ENCODE peak calls at places on chromosome 14, in seven cellular contexts. K is AG10803, O is upper lobe of left lung, L is A549, S is GM23338, I is psoas muscle, C is astrocyte of the cerebellum. A is an unnamed sample.

GRCh38 chr14:104827173-104828055 is 26.5 kb downstream of the ZBTB42 start:
- DNase-seq in S (peak; percentile 95), L (peak; percentile 76), O (peak; percentile 55), C (no peak), K (peak; percentile 24), I (no peak), A (no peak)

GRCh38 chr14:92677955-92678354 is 70.5 kb downstream of the LGMN start:
- DNase-seq in I (no peak), K (no peak), L (no peak), O (no peak), S (no peak), C (no peak), A (no peak)

GRCh38 chr14:105494606-105494929 is 3.5 kb downstream of the TEDC1 start:
- DNase-seq in L (no peak), S (no peak), I (no peak), K (no peak), O (no peak), C (no peak), A (no peak)

GRCh38 chr14:84254205-84254788 is 1275.6 kb upstream of the FLRT2 start:
- DNase-seq in O (no peak), K (no peak), S (peak; percentile 34), L (no peak), C (no peak), I (no peak), A (no peak)

GRCh38 chr14:66284346-66284745 is 201.8 kb upstream of the CCDC196 start:
- DNase-seq in I (no peak), O (no peak), S (no peak), L (peak; percentile 41), K (peak; percentile 25), C (no peak), A (peak; percentile 22)

GRCh38 chr14:86388216-86388615 is 858.3 kb downstream of the FLRT2 start:
- DNase-seq in C (no peak), I (no peak), O (no peak), K (no peak), S (no peak), L (no peak), A (no peak)

GRCh38 chr14:88521818-88522217 is 33.0 kb downstream of the PTPN21 start:
- DNase-seq in K (peak; percentile 17), O (no peak), S (no peak), C (no peak), I (no peak), L (no peak), A (no peak)

GRCh38 chr14:90578283-90578985 is 181.6 kb downstream of the CALM1 start:
- DNase-seq in S (no peak), L (no peak), C (no peak), I (peak; percentile 60), O (no peak), K (no peak), A (no peak)

GRCh38 chr14:45083622-45083978 is 316 bp upstream of the PRPF39 start:
- DNase-seq in L (no peak), C (no peak), O (no peak), S (no peak), K (no peak), I (no peak), A (no peak)

GRCh38 chr14:52802597-52802996 is 11.2 kb upstream of the GNPNAT1 start:
- DNase-seq in C (no peak), I (no peak), O (no peak), K (peak; percentile 55), S (no peak), L (peak; percentile 31), A (no peak)

GRCh38 chr14:38208825-38209562 is 1.3 kb downstream of the SSTR1 start:
- DNase-seq in K (peak; percentile 83), S (peak; percentile 70), I (peak; percentile 16), O (no peak), C (no peak), L (no peak), A (no peak)

GRCh38 chr14:38206689-38207088 is 1.0 kb upstream of the SSTR1 start:
- DNase-seq in L (no peak), C (no peak), O (no peak), K (no peak), I (no peak), S (peak; percentile 17), A (no peak)

GRCh38 chr14:38209572-38210159 is 2.0 kb downstream of the SSTR1 start:
- DNase-seq in L (no peak), K (peak; percentile 40), S (peak; percentile 33), C (no peak), O (no peak), I (peak; percentile 9), A (no peak)

GRCh38 chr14:38207342-38207741 is 362 bp upstream of the SSTR1 start:
- DNase-seq in C (no peak), I (no peak), O (no peak), K (no peak), L (no peak), S (no peak), A (no peak)

DNA sequence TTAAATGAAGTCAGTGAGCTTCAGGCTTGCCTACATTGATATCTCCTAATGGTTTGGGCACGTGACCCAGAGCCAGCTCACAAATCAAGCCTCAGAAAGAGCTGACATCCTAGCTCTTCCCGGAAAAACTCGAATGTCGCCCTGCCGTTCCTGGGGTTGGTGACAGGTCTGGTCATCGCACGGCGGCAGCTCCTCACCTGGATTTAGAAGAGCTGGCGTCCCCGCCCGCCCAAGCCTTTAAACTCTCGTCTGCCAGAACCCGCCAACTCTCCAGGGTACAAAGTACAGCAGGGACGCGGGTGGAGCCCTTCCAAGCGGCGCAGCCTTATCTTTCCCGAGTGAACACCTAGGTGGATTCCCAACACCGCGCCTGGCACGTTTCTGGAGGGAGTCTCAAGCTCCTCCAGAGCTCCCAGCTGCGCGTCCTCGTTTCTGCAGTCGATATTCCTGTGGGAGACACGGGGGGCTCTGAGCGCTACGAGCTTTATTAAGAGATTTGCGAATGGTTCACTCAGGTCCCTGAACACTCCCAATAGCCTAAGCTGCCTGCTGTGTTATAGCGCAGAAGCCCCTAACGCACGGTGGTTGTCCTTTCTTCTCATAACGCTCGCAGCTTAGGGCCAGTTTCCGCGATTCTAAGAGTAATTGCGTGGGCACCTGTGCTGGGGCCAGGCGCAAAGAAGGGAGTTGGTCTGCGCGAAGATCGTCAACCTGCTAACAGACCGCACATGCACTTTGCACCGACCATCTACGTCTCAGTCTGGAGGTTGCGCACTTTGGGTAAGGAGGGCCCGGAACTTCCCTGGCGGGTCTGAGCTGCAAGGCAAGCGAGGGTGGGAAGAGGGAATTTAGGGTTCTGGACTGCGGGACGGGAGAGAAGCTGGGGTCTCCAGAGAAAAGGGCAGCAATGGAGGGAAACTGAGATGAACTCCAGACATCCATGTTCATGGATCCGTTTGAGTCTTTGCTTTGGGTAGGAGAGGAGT is at the start of gene SSTR1:
- DNase-seq in L (no peak), I (peak; percentile 8), O (no peak), K (peak; percentile 32), S (peak; percentile 68), C (no peak), A (no peak)
- H3K4me3 ChIP-seq in L (no peak within 1 kb of the TSS), I (peak within 1 kb of the TSS; percentile 62), O (peak within 1 kb of the TSS; percentile 50), K (peak within 1 kb of the TSS; percentile 85), S (peak within 1 kb of the TSS; percentile 51), C (peak within 1 kb of the TSS; percentile 41), A (peak within 1 kb of the TSS; percentile 62)

GRCh38 chr14:37544407-37544806 is 50.6 kb downstream of the FOXA1 start:
- DNase-seq in L (no peak), I (no peak), C (no peak), O (no peak), S (no peak), K (no peak), A (no peak)

GRCh38 chr14:37550511-37550910 is 44.5 kb downstream of the FOXA1 start:
- DNase-seq in O (no peak), C (peak; percentile 74), K (peak; percentile 85), L (no peak), S (no peak), I (no peak), A (no peak)

GRCh38 chr14:37539992-37540391 is 55.1 kb downstream of the FOXA1 start:
- DNase-seq in C (no peak), K (no peak), L (no peak), O (no peak), S (no peak), I (no peak), A (no peak)

GRCh38 chr14:37546621-37547447 is 48.2 kb downstream of the FOXA1 start:
- DNase-seq in I (no peak), L (peak; percentile 80), O (no peak), C (no peak), S (no peak), K (peak; percentile 60), A (no peak)

GRCh38 chr14:37545174-37545573 is 49.9 kb downstream of the FOXA1 start:
- DNase-seq in L (no peak), K (peak; percentile 4), I (no peak), C (no peak), O (no peak), S (no peak), A (no peak)
- TF ChIP-seq CTCF in L (no peak), K (no peak), I (no peak), C (no peak), O (peak; percentile 18), S (no peak), A (no peak)

GRCh38 chr14:23149745-23150144 is 30.7 kb upstream of the CEBPE start:
- DNase-seq in C (no peak), O (no peak), L (no peak), S (no peak), I (no peak), K (no peak), A (no peak)

GRCh38 chr14:23159516-23159915 is 23.9 kb downstream of the SLC7A8 start:
- DNase-seq in O (no peak), L (no peak), K (no peak), S (no peak), I (no peak), C (no peak), A (no peak)

GRCh38 chr14:23151342-23151741 is 32.1 kb downstream of the SLC7A8 start:
- DNase-seq in L (no peak), S (no peak), K (no peak), O (no peak), C (no peak), I (no peak), A (no peak)

GRCh38 chr14:23153891-23154796 is 29.3 kb downstream of the SLC7A8 start:
- DNase-seq in I (peak; percentile 94), K (peak; percentile 92), C (no peak), S (peak; percentile 87), O (peak; percentile 93), L (no peak), A (no peak)

DNA sequence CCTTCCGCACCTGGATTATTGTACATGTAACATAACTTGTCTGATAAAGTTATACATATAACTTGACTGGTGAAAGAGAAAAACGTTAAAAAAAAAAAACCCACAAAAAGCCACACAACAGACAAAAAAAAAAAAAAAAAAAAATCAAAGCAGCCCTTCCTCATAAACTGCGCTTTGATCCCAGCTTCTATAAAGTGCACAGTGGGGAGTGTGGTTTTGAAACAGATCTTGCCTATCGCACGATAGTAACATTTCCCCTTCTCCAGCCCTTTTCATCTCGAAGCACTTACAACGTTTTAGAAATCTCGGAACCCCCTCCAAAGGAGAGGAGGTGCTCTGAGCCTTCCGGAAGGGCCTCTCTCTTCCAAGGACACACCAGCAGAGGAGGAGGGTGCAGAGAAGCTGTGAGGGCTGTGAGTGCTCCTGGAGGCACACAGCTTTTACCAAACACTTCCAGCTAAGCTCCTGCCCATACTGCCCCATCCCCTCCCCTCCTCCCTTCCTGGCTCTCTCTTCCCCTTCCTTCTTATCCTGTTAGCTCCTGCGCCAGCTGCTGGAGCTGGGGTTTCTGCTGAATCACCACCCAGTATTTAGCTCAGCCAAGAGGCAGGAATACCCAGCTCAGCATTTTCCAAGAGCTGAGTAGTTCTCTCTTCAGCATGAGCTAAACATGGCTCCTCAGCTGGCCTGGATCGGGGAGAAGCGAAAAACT is 28.4 kb downstream of the SLC7A8 start:
- DNase-seq in I (peak; percentile 83), L (peak; percentile 41), C (peak; percentile 77), S (peak; percentile 61), O (peak; percentile 91), K (peak; percentile 94), A (no peak)
- H3K4me3 ChIP-seq in I (peak overlapping the region; percentile 68), L (no peak overlapping the region), C (no peak overlapping the region), S (no peak overlapping the region), O (no peak overlapping the region), K (peak overlapping the region; percentile 65), A (no peak overlapping the region)

GRCh38 chr14:50469982-50470381 is 62.4 kb downstream of the MAP4K5 start:
- DNase-seq in O (no peak), S (peak; percentile 33), C (no peak), L (no peak), I (no peak), K (no peak), A (no peak)
- TF ChIP-seq CTCF in O (no peak), S (no peak), C (no peak), L (no peak), I (no peak), K (no peak), A (no peak)